ENCODE peak calls at places on chromosomes 6 and 20, in nine cellular contexts. W, E, P, K, C, N, L, F and G are unnamed samples.

GRCh38 chr6:112149236-112149635 is 61.8 kb downstream of the FAM229B start:
- DNase-seq in K (no peak), E (no peak), W (no peak), L (peak), F (peak), P (no peak), C (no peak), N (no peak), G (peak)

GRCh38 chr6:20873425-20874190 is 339.4 kb downstream of the CDKAL1 start:
- DNase-seq in E (peak), P (no peak), W (no peak), C (no peak), L (no peak), F (peak), N (no peak), K (no peak), G (no peak)

GRCh38 chr6:169253745-169254238 is at the start of gene THBS2:
- DNase-seq in F (no peak), E (peak), K (no peak), P (no peak), N (peak), W (no peak), C (no peak), L (no peak), G (no peak)

GRCh38 chr20:62840244-62841197 is 21.1 kb downstream of the TCFL5 start:
- DNase-seq in K (no peak), N (peak), W (no peak), C (no peak), L (no peak), F (no peak), P (no peak), E (no peak), G (peak)

GRCh38 chr6:33923857-33924514 is 120.2 kb upstream of the MLN start:
- DNase-seq in L (no peak), F (no peak), P (no peak), K (no peak), E (peak), W (no peak), N (no peak), C (no peak), G (peak)

GRCh38 chr6:90574610-90575009 is 12.3 kb downstream of the MAP3K7 start:
- DNase-seq in W (no peak), L (no peak), P (no peak), N (no peak), C (no peak), E (peak), K (no peak), F (peak), G (no peak)

GRCh38 chr6:56695702-56696101 is 53.0 kb upstream of the DST start:
- DNase-seq in E (peak), F (no peak), K (no peak), N (no peak), W (no peak), P (no peak), C (no peak), L (no peak), G (no peak)

GRCh38 chr6:109892451-109893435 is 85.4 kb upstream of the GPR6 start:
- DNase-seq in P (no peak), E (no peak), W (no peak), L (no peak), F (peak), N (peak), K (no peak), C (no peak), G (no peak)

GRCh38 chr6:128570439-128571063 is 50.2 kb upstream of the PTPRK start:
- DNase-seq in K (no peak), L (peak), P (no peak), E (no peak), W (no peak), F (no peak), C (no peak), N (no peak), G (no peak)

GRCh38 chr20:15119852-15120251 is 782.4 kb upstream of the FLRT3 start:
- DNase-seq in C (no peak), K (no peak), E (no peak), N (no peak), L (no peak), F (no peak), P (no peak), W (no peak), G (no peak)

GRCh38 chr6:131948692-131949614 is 2.2 kb downstream of the CCN2 start:
- DNase-seq in W (no peak), E (peak), K (no peak), L (peak), C (no peak), F (no peak), P (no peak), N (no peak), G (no peak)

GRCh38 chr6:16058188-16058780 is 70.6 kb upstream of the MYLIP start:
- DNase-seq in W (no peak), P (no peak), C (no peak), L (peak), E (no peak), K (no peak), N (peak), F (no peak), G (no peak)

GRCh38 chr6:142518126-142518525 is 216.3 kb downstream of the ADGRG6 start:
- DNase-seq in P (no peak), W (no peak), N (no peak), F (no peak), E (peak), K (no peak), L (peak), C (no peak), G (peak)

GRCh38 chr20:51500936-51501335 is 41.6 kb downstream of the NFATC2 start:
- DNase-seq in C (no peak), K (no peak), P (no peak), E (no peak), W (no peak), L (no peak), N (no peak), F (no peak), G (no peak)

GRCh38 chr6:37517411-37517812 is 17.7 kb upstream of the CCDC167 start:
- DNase-seq in W (no peak), F (no peak), K (no peak), C (no peak), E (peak), N (peak), L (no peak), P (no peak), G (no peak)

GRCh38 chr6:107657755-107658461 is 166.2 kb downstream of the SCML4 start:
- DNase-seq in N (peak), W (peak), E (peak), P (no peak), C (peak), K (no peak), F (no peak), L (peak), G (peak)

GRCh38 chr6:87722831-87723726 is 21.0 kb upstream of the AKIRIN2 start:
- DNase-seq in F (peak), L (peak), N (peak), W (no peak), C (peak), E (peak), K (no peak), P (no peak), G (no peak)

GRCh38 chr6:28816909-28817807 is 106.6 kb downstream of the TRIM27 start:
- DNase-seq in W (peak), L (peak), N (no peak), C (no peak), E (peak), K (peak), P (no peak), F (peak), G (no peak)

GRCh38 chr6:17987576-17988421 is at the start of gene KIF13A:
- DNase-seq in F (peak), L (peak), W (peak), C (peak), P (peak), N (peak), K (peak), E (peak), G (peak)

GRCh38 chr20:51525241-51526104 is 17.0 kb downstream of the NFATC2 start:
- DNase-seq in C (no peak), W (peak), L (no peak), N (peak), P (no peak), E (no peak), K (no peak), F (no peak), G (no peak)

GRCh38 chr6:29685718-29686326 is 4.9 kb upstream of the ZFP57 start:
- DNase-seq in L (no peak), C (no peak), E (peak), K (no peak), W (no peak), N (no peak), F (peak), P (no peak), G (no peak)

GRCh38 chr20:38999965-39000910 is 38.1 kb downstream of the DHX35 start:
- DNase-seq in N (no peak), F (no peak), K (no peak), W (no peak), C (no peak), L (no peak), P (no peak), E (no peak), G (no peak)

GRCh38 chr6:63589955-63590411 is 17.7 kb downstream of the LOC128125822 start:
- DNase-seq in N (no peak), P (no peak), C (no peak), L (no peak), F (no peak), K (no peak), W (no peak), E (no peak), G (no peak)

GRCh38 chr6:50711686-50712085 is 1.6 kb upstream of the TFAP2D start:
- DNase-seq in E (no peak), N (no peak), L (no peak), F (no peak), C (no peak), P (no peak), K (no peak), W (no peak), G (no peak)

GRCh38 chr20:43727980-43728590 is 1.3 kb upstream of the GTSF1L start:
- DNase-seq in W (no peak), N (peak), P (no peak), L (no peak), E (peak), C (no peak), F (no peak), K (no peak), G (no peak)

GRCh38 chr6:15063253-15063853 is 182.5 kb upstream of the JARID2 start:
- DNase-seq in W (no peak), N (peak), L (no peak), F (no peak), P (no peak), K (no peak), C (no peak), E (peak), G (no peak)

GRCh38 chr6:87393026-87393622 is 14.6 kb upstream of the CFAP206 start:
- DNase-seq in N (peak), C (peak), K (no peak), F (peak), P (no peak), W (peak), L (peak), E (peak), G (peak)

GRCh38 chr6:41756354-41756753 is 9.2 kb upstream of the PGC start:
- DNase-seq in E (no peak), N (no peak), K (no peak), F (no peak), L (no peak), W (no peak), P (no peak), C (no peak), G (no peak)

GRCh38 chr6:131135244-131136020 is at the start of gene AKAP7:
- DNase-seq in K (peak), C (peak), L (peak), P (peak), W (peak), F (peak), N (peak), E (peak), G (peak)

GRCh38 chr6:39755231-39755630 is 30.0 kb upstream of the KIF6 start:
- DNase-seq in W (no peak), N (no peak), L (no peak), P (no peak), E (peak), C (no peak), F (no peak), K (no peak), G (no peak)

GRCh38 chr20:48910360-48910781 is 11.1 kb upstream of the ARFGEF2 start:
- DNase-seq in W (no peak), P (no peak), C (no peak), N (no peak), K (no peak), F (no peak), L (no peak), E (peak), G (no peak)

GRCh38 chr20:44153636-44154043 is 33.3 kb downstream of the JPH2 start:
- DNase-seq in F (no peak), L (no peak), E (peak), N (no peak), P (no peak), K (no peak), C (no peak), W (no peak), G (no peak)

GRCh38 chr20:63529861-63530787 is 7.1 kb downstream of the PTK6 start:
- DNase-seq in K (no peak), E (no peak), L (no peak), F (no peak), W (no peak), P (peak), N (peak), C (no peak), G (peak)

GRCh38 chr6:20182926-20183521 is 29.2 kb downstream of the MBOAT1 start:
- DNase-seq in N (peak), P (no peak), L (no peak), E (peak), K (no peak), F (no peak), W (no peak), C (no peak), G (no peak)

GRCh38 chr6:154127638-154128037 is 88.6 kb downstream of the OPRM1 start:
- DNase-seq in P (no peak), N (no peak), L (peak), C (no peak), K (no peak), E (no peak), F (peak), W (no peak), G (peak)

GRCh38 chr6:164370773-164371172 is 938.6 kb downstream of the C6orf118 start:
- DNase-seq in L (peak), E (no peak), F (no peak), N (no peak), P (no peak), C (no peak), W (no peak), K (no peak), G (no peak)

GRCh38 chr20:25057234-25058050 is 497 bp downstream of the ACSS1 start:
- DNase-seq in C (no peak), L (peak), P (peak), F (peak), W (peak), N (peak), E (peak), K (no peak), G (peak)

GRCh38 chr6:13378669-13379590 is 50.6 kb upstream of the TBC1D7 start:
- DNase-seq in C (no peak), P (no peak), N (peak), W (no peak), L (no peak), F (no peak), E (no peak), K (no peak), G (no peak)